ENCODE peak calls at places on chromosomes 5 and 9, in five cellular contexts. S, R, U, Q and M are unnamed samples.

GRCh38 chr5:14463629-14464028 is 118.0 kb upstream of the OTULINL start:
- DNase-seq in S (no peak), R (no peak), U (no peak), Q (no peak), M (peak; percentile 71)

GRCh38 chr9:137606734-137607138 is 1.2 kb downstream of the ARRDC1 start:
- DNase-seq in S (no peak), R (no peak), U (no peak), Q (peak; percentile 4), M (no peak)

GRCh38 chr9:70177121-70177520 is 81.7 kb upstream of the SMC5 start:
- DNase-seq in S (no peak), R (no peak), U (no peak), Q (no peak), M (peak; percentile 58)

GRCh38 chr5:96781031-96781733 is 26.6 kb downstream of the ERAP1 start:
- DNase-seq in S (no peak), R (no peak), U (no peak), Q (peak; percentile 50), M (peak; percentile 29)

GRCh38 chr5:148259288-148259687 is 9.3 kb upstream of the SPINK13 start:
- DNase-seq in S (no peak), R (no peak), U (no peak), Q (no peak), M (no peak)

GRCh38 chr9:21770877-21771560 is 31.4 kb upstream of the MTAP start:
- DNase-seq in S (no peak), R (no peak), U (no peak), Q (no peak), M (peak; percentile 65)

GRCh38 chr5:53031695-53032096 is 42.5 kb downstream of the ITGA2 start:
- DNase-seq in S (no peak), R (no peak), U (no peak), Q (peak; percentile 86), M (peak; percentile 96)

GRCh38 chr9:976258-976804 is at the start of gene DMRT3:
- DNase-seq in S (peak; percentile 86), R (no peak), U (peak; percentile 59), Q (peak; percentile 9), M (no peak)

GRCh38 chr9:132729235-132729890 is 59.1 kb downstream of the GTF3C4 start:
- DNase-seq in S (no peak), R (no peak), U (no peak), Q (no peak), M (no peak)

GRCh38 chr5:150140830-150141229 is 14.8 kb downstream of the PDGFRB start:
- DNase-seq in S (no peak), R (no peak), U (no peak), Q (peak; percentile 84), M (peak; percentile 98)

GRCh38 chr5:14486486-14486885 is 95.1 kb upstream of the OTULINL start:
- DNase-seq in S (no peak), R (no peak), U (no peak), Q (no peak), M (no peak)

GRCh38 chr9:18605763-18606162 is 131.8 kb downstream of the ADAMTSL1 start:
- DNase-seq in S (no peak), R (no peak), U (no peak), Q (no peak), M (peak; percentile 13)

GRCh38 chr9:116327702-116328440 is 174.3 kb downstream of the PAPPA start:
- DNase-seq in S (no peak), R (no peak), U (no peak), Q (no peak), M (peak; percentile 27)

GRCh38 chr9:99335280-99335679 is 113.2 kb downstream of the SEC61B start:
- DNase-seq in S (no peak), R (no peak), U (no peak), Q (no peak), M (no peak)

GRCh38 chr9:128122809-128123175 is 4.7 kb downstream of the PTGES2 start:
- DNase-seq in S (no peak), R (no peak), U (no peak), Q (no peak), M (no peak)

GRCh38 chr9:38289486-38290275 is 102.8 kb upstream of the ALDH1B1 start:
- DNase-seq in S (no peak), R (no peak), U (no peak), Q (no peak), M (no peak)
- H2BK12ac ChIP-seq in S (no peak overlapping the region), R (no peak overlapping the region), U (no peak overlapping the region), Q (no peak overlapping the region), M (no peak overlapping the region)

GRCh38 chr5:181224390-181225234 is 1.5 kb downstream of the TRIM41 start:
- DNase-seq in S (no peak), R (no peak), U (no peak), Q (no peak), M (no peak)
- H3K4ac ChIP-seq in S (no peak overlapping the region), R (no peak overlapping the region), U (no peak overlapping the region), Q (peak overlapping the region; percentile 0), M (no peak overlapping the region)

GRCh38 chr9:87193151-87193550 is 245.8 kb upstream of the GAS1 start:
- DNase-seq in S (no peak), R (no peak), U (no peak), Q (no peak), M (peak; percentile 55)

GRCh38 chr9:87193925-87194380 is 246.6 kb upstream of the GAS1 start:
- DNase-seq in S (no peak), R (no peak), U (no peak), Q (peak; percentile 69), M (peak; percentile 95)

GRCh38 chr9:87197349-87198130 is 250.2 kb upstream of the GAS1 start:
- DNase-seq in S (no peak), R (no peak), U (no peak), Q (no peak), M (no peak)

GRCh38 chr9:87195306-87195705 is 248.0 kb upstream of the GAS1 start:
- DNase-seq in S (no peak), R (no peak), U (no peak), Q (no peak), M (peak; percentile 19)

DNA sequence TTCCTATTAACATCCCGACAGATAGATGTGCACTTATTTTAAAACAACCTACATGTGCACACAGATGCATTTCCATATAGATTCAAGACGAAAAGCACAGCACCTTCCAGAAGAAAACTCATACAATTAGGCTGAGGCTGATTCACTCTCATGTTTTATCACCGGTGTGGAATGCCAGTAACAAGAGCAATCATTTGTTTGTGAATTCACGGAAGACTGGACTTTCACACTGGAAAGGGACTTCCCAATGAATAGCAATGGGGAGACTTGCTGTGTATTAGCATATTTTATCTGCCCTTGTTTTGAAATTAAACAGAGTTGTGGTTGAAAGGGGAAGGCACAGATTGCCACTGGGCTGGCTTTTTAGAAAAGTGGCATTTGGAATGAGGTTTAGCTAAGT is 247.2 kb upstream of the GAS1 start:
- DNase-seq in S (no peak), R (no peak), U (no peak), Q (peak; percentile 49), M (peak; percentile 93)
- H2BK12ac ChIP-seq in S (no peak overlapping the region), R (no peak overlapping the region), U (no peak overlapping the region), Q (no peak overlapping the region), M (no peak overlapping the region)

GRCh38 chr9:125516381-125516960 is 190.5 kb downstream of the MAPKAP1 start:
- DNase-seq in S (no peak), R (no peak), U (no peak), Q (no peak), M (no peak)
- H3K4ac ChIP-seq in S (no peak overlapping the region), R (no peak overlapping the region), U (no peak overlapping the region), Q (no peak overlapping the region), M (no peak overlapping the region)

GRCh38 chr9:114130141-114130540 is 25.2 kb upstream of the COL27A1 start:
- DNase-seq in S (no peak), R (no peak), U (no peak), Q (no peak), M (no peak)

GRCh38 chr9:114134827-114135396 is 20.4 kb upstream of the COL27A1 start:
- DNase-seq in S (no peak), R (no peak), U (no peak), Q (no peak), M (no peak)

GRCh38 chr9:114130624-114131277 is 24.6 kb upstream of the COL27A1 start:
- DNase-seq in S (no peak), R (no peak), U (no peak), Q (no peak), M (no peak)

GRCh38 chr9:114132550-114132918 is 22.8 kb upstream of the COL27A1 start:
- DNase-seq in S (no peak), R (no peak), U (no peak), Q (no peak), M (no peak)

GRCh38 chr9:114131808-114132549 is 23.4 kb upstream of the COL27A1 start:
- DNase-seq in S (no peak), R (no peak), U (no peak), Q (no peak), M (no peak)
- H2BK12ac ChIP-seq in S (no peak overlapping the region), R (no peak overlapping the region), U (no peak overlapping the region), Q (no peak overlapping the region), M (no peak overlapping the region)

GRCh38 chr5:73693573-73694061 is 67.6 kb downstream of the ARHGEF28 start:
- DNase-seq in S (no peak), R (peak; percentile 7), U (no peak), Q (peak; percentile 7), M (peak; percentile 42)

GRCh38 chr5:73692166-73692640 is 66.2 kb downstream of the ARHGEF28 start:
- DNase-seq in S (no peak), R (no peak), U (no peak), Q (no peak), M (peak; percentile 55)

GRCh38 chr5:73692981-73693380 is 67.0 kb downstream of the ARHGEF28 start:
- DNase-seq in S (no peak), R (no peak), U (no peak), Q (no peak), M (no peak)

GRCh38 chr5:73690015-73690414 is 64.0 kb downstream of the ARHGEF28 start:
- DNase-seq in S (no peak), R (no peak), U (no peak), Q (no peak), M (no peak)

GRCh38 chr5:73691301-73691700 is 65.3 kb downstream of the ARHGEF28 start:
- DNase-seq in S (no peak), R (no peak), U (no peak), Q (no peak), M (no peak)
- H3K4ac ChIP-seq in S (no peak overlapping the region), R (no peak overlapping the region), U (no peak overlapping the region), Q (no peak overlapping the region), M (no peak overlapping the region)

GRCh38 chr9:92141144-92142129 is 26.2 kb upstream of the SPTLC1 start:
- DNase-seq in S (peak; percentile 64), R (no peak), U (no peak), Q (peak; percentile 54), M (peak; percentile 36)
- H2BK12ac ChIP-seq in S (no peak overlapping the region), R (no peak overlapping the region), U (no peak overlapping the region), Q (peak overlapping the region; percentile 83), M (no peak overlapping the region)

GRCh38 chr5:143008809-143009521 is 238.8 kb downstream of the ARHGAP26 start:
- DNase-seq in S (no peak), R (no peak), U (no peak), Q (peak; percentile 75), M (peak; percentile 94)
- H3K4ac ChIP-seq in S (no peak overlapping the region), R (no peak overlapping the region), U (no peak overlapping the region), Q (no peak overlapping the region), M (no peak overlapping the region)